ENCODE peak calls at places on chromosomes 4 and X, in six cellular contexts. C is uterus; M is activated CD8-positive, alpha-beta T cell treated with anti-CD3 and anti-CD28 coated beads for 36 hours; E is upper lobe of left lung; X is CD8-positive, alpha-beta T cell; D is neural progenitor cell. Q is an unnamed sample.
A peak's percentile ranks its signal among the peaks of the same experiment; 100 is the strongest.

GRCh38 chr4:26420903-26421302 is 69.4 kb downstream of the CCKAR start:
- DNase-seq in M (no peak), X (no peak), C (no peak), E (no peak), D (no peak), Q (no peak)

GRCh38 chr4:74045772-74046171 is 7.3 kb upstream of the CXCL3 start:
- DNase-seq in E (no peak), X (no peak), D (no peak), C (no peak), M (no peak), Q (no peak)

GRCh38 chr4:28557755-28558154 is 1697.1 kb downstream of the STIM2 start:
- DNase-seq in D (no peak), E (no peak), C (no peak), X (no peak), M (no peak), Q (no peak)

GRCh38 chr4:20337261-20337664 is 85.6 kb downstream of the SLIT2 start:
- DNase-seq in M (no peak), E (no peak), X (no peak), D (no peak), C (no peak), Q (no peak)

GRCh38 chr4:185467991-185468390 is 3.5 kb downstream of the CCDC110 start:
- DNase-seq in M (no peak), D (no peak), C (no peak), E (no peak), X (no peak), Q (no peak)

GRCh38 chr4:136873555-136873954 is 658.7 kb downstream of the PCDH18 start:
- DNase-seq in X (no peak), M (no peak), D (no peak), E (no peak), C (no peak), Q (no peak)

GRCh38 chrX:20217279-20217678 is 49.4 kb downstream of the RPS6KA3 start:
- DNase-seq in E (no peak), X (no peak), C (no peak), M (no peak), D (no peak), Q (no peak)

GRCh38 chrX:121308276-121308805 is 260.9 kb downstream of the GLUD2 start:
- DNase-seq in C (peak; percentile 14), M (peak; percentile 73), X (no peak), E (no peak), D (peak; percentile 56), Q (no peak)

GRCh38 chr4:152187693-152188092 is 348.2 kb downstream of the FBXW7 start:
- DNase-seq in X (no peak), M (no peak), D (no peak), C (no peak), E (no peak), Q (no peak)

GRCh38 chr4:51932261-51932660 is 87.9 kb downstream of the LRRC66 start:
- DNase-seq in C (no peak), D (no peak), X (no peak), E (no peak), M (no peak), Q (no peak)

GRCh38 chr4:8835521-8836365 is 35.9 kb downstream of the HMX1 start:
- DNase-seq in C (peak; percentile 4), X (no peak), E (peak; percentile 42), M (no peak), D (no peak), Q (no peak)

GRCh38 chrX:85004255-85004654 is 578 bp downstream of the APOOL start:
- DNase-seq in D (no peak), M (no peak), C (no peak), E (no peak), X (no peak), Q (no peak)

GRCh38 chr4:6265546-6265945 is 4.1 kb upstream of the WFS1 start:
- DNase-seq in M (no peak), X (no peak), D (no peak), C (no peak), E (no peak), Q (no peak)

GRCh38 chrX:115339441-115340025 is 50.0 kb downstream of the LUZP4 start:
- DNase-seq in X (no peak), C (no peak), D (no peak), M (no peak), E (no peak), Q (no peak)

GRCh38 chrX:118536687-118537461 is 41.3 kb downstream of the DOCK11 start:
- DNase-seq in C (no peak), D (peak; percentile 20), E (no peak), X (peak; percentile 40), M (peak; percentile 64), Q (no peak)

GRCh38 chr4:4384837-4385236 is 2.1 kb upstream of the NSG1 start:
- DNase-seq in X (no peak), M (peak; percentile 55), E (no peak), D (peak; percentile 83), C (no peak), Q (no peak)

GRCh38 chr4:169611991-169612868 is at the start of gene NEK1:
- DNase-seq in D (peak; percentile 94), X (peak; percentile 86), C (peak; percentile 85), M (peak; percentile 91), E (peak; percentile 98), Q (peak; percentile 81)

GRCh38 chr4:26260571-26260970 is 60.2 kb upstream of the RBPJ start:
- DNase-seq in M (no peak), X (no peak), C (no peak), D (no peak), E (no peak), Q (no peak)

GRCh38 chr4:122012735-122013134 is 60.9 kb upstream of the TRPC3 start:
- DNase-seq in E (no peak), X (no peak), D (no peak), M (no peak), C (no peak), Q (no peak)

GRCh38 chr4:121711263-121712000 is 14.7 kb upstream of the ANXA5 start:
- DNase-seq in D (peak; percentile 92), C (peak; percentile 92), M (peak; percentile 74), E (peak; percentile 89), X (no peak), Q (peak; percentile 73)

GRCh38 chr4:68209003-68209402 is 36.5 kb downstream of the TMPRSS11B start:
- DNase-seq in E (no peak), X (no peak), M (no peak), C (no peak), D (no peak), Q (no peak)

DNA sequence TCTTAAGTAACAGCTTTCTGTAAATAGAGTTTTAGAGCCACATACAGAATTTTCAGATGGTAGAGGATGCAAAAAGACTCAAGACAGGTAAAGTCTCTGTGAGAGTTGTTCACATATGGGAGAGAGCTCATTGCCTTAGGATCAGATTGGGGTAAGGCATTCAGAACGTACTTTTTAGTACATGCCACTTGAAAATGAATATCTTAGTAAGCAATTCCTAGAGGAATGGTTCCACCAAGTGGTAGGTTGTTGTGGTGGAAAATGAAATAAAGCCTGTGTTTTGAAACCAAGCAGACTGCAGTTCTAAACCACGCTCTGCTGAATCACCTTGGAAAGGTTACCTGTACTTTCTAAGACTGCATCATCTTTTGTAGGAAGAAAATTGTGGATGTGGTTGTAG is 547.0 kb upstream of the LCORL start:
- DNase-seq in D (no peak), E (no peak), C (no peak), M (no peak), X (no peak), Q (no peak)
- TF ChIP-seq CTCF in D (peak; percentile 38), E (no peak), C (no peak), M (no peak), X (no peak), Q (no peak)

GRCh38 chrX:42535233-42535632 is 242.7 kb downstream of the PPP1R2C start:
- DNase-seq in E (no peak), X (no peak), D (no peak), C (no peak), M (no peak), Q (no peak)

GRCh38 chrX:42531431-42531830 is 246.5 kb downstream of the PPP1R2C start:
- DNase-seq in D (no peak), M (no peak), C (no peak), E (no peak), X (no peak), Q (no peak)

GRCh38 chrX:42524374-42524773 is 253.6 kb downstream of the PPP1R2C start:
- DNase-seq in C (no peak), E (no peak), X (no peak), D (no peak), M (no peak), Q (no peak)

GRCh38 chrX:42533761-42534160 is 244.2 kb downstream of the PPP1R2C start:
- DNase-seq in C (no peak), E (no peak), D (no peak), M (no peak), X (no peak), Q (no peak)

GRCh38 chrX:42530027-42530426 is 247.9 kb downstream of the PPP1R2C start:
- DNase-seq in C (no peak), X (no peak), E (no peak), M (no peak), D (no peak), Q (no peak)
- TF ChIP-seq CTCF in C (no peak), X (no peak), E (no peak), M (no peak), D (peak; percentile 22), Q (no peak)

DNA sequence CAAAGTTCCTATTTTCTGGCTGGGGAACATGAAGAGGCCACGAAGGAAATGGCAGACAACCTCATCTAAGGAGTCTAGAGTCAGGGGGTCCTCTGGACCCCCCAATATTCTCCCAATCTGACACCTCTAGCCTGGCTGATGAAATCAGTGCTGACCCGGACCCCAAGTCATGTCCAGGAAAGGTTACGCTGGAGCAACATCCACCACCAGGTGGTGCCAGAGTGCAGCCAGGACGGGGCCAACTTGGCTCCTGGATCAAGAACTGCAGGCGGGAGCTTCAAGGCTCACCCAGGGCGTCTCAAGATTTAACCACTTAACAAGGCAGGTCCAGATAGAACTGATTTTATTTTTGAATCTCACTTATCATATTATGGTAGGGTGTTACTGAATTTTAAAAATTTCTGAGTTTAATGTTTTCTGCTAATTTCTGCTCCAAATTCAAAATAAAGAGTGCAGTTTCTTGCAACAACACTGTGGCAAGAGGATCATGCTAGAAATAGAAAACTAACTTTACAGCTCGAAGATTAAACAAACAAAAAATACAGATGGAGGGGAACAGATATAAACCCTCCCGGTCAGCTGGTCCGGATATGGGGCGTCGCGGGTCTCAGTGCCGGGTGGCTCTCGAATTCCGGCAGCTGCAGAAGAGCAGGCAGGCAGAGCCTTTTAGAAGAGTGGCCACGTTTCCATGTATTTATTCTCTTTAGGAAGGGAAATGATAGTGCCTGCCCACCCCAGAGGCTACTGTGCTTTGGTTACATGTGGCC is 135.5 kb downstream of the AFAP1 start:
- DNase-seq in C (peak; percentile 87), D (peak; percentile 89), E (peak; percentile 82), M (peak; percentile 89), X (peak; percentile 83), Q (peak; percentile 82)
- TF ChIP-seq CTCF in C (peak; percentile 97), D (peak; percentile 97), E (peak; percentile 85), M (peak; percentile 89), X (peak; percentile 93), Q (peak; percentile 92)

GRCh38 chr4:78671812-78672440 is 104.2 kb upstream of the BMP2K start:
- DNase-seq in X (no peak), E (no peak), M (no peak), C (no peak), D (no peak), Q (no peak)

GRCh38 chr4:78666830-78667258 is 109.3 kb upstream of the BMP2K start:
- DNase-seq in E (no peak), C (no peak), X (no peak), D (no peak), M (no peak), Q (no peak)

GRCh38 chr4:78667337-78667736 is 108.8 kb upstream of the BMP2K start:
- DNase-seq in M (no peak), E (no peak), X (no peak), C (no peak), D (no peak), Q (no peak)

GRCh38 chr4:78667764-78668163 is 108.4 kb upstream of the BMP2K start:
- DNase-seq in M (no peak), C (no peak), E (no peak), X (no peak), D (no peak), Q (no peak)

GRCh38 chr4:78669453-78669852 is 106.7 kb upstream of the BMP2K start:
- DNase-seq in D (no peak), C (no peak), E (no peak), M (no peak), X (no peak), Q (no peak)
- TF ChIP-seq CTCF in D (peak; percentile 36), C (no peak), E (no peak), M (no peak), X (no peak), Q (peak; percentile 15)

Q was measured in mesothelial cell of epicardium.